ENCODE peak calls at places on chromosome 17, in four cellular contexts. N, G, H and Y are unnamed samples.

GRCh38 chr17:40648326-40648968 is 829 bp upstream of the SMARCE1 start:
- DNase-seq in N (no peak), G (no peak), H (no peak), Y (peak)

GRCh38 chr17:31310877-31311276 is 3.0 kb downstream of the EVI2B start:
- DNase-seq in N (peak), G (no peak), H (no peak), Y (no peak)

GRCh38 chr17:16158721-16159120 is 56.6 kb downstream of the NCOR1 start:
- DNase-seq in N (no peak), G (no peak), H (no peak), Y (no peak)

GRCh38 chr17:29294580-29294900 is 592 bp upstream of the NUFIP2 start:
- DNase-seq in N (no peak), G (no peak), H (no peak), Y (no peak)

GRCh38 chr17:37286430-37286829 is 89.4 kb upstream of the C17orf78 start:
- DNase-seq in N (no peak), G (no peak), H (no peak), Y (no peak)

GRCh38 chr17:58272367-58273280 is 8.1 kb downstream of the MPO start:
- DNase-seq in N (no peak), G (no peak), H (no peak), Y (no peak)

GRCh38 chr17:81869221-81870154 is 1.6 kb downstream of the ARHGDIA start:
- DNase-seq in N (peak), G (peak), H (no peak), Y (no peak)

GRCh38 chr17:79163071-79163470 is 88.4 kb downstream of the ENGASE start:
- DNase-seq in N (no peak), G (no peak), H (no peak), Y (no peak)

DNA sequence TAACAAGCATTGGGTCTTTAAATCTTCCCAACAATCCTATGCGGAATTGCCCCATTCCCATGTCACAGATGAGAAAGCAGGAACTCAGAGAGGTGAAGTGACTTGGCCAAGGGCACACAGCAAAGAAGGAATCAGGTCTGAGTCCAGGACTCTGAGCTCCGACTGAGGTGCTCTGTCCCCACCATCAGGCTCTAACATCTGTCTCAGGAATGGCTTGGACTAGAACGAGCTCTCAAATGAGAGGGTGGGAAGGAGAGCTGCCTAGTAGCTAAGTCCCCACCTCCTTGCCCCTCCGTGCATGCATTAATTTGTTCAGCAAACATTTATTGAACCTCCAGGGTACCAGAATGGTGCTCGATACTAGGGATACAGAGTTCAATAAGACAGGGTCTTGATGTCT is 26.7 kb downstream of the ABCC3 start:
- DNase-seq in N (no peak), G (peak), H (no peak), Y (no peak)
- H3K27ac ChIP-seq in N (no peak), G (peak), H (peak), Y (no peak)

DNA sequence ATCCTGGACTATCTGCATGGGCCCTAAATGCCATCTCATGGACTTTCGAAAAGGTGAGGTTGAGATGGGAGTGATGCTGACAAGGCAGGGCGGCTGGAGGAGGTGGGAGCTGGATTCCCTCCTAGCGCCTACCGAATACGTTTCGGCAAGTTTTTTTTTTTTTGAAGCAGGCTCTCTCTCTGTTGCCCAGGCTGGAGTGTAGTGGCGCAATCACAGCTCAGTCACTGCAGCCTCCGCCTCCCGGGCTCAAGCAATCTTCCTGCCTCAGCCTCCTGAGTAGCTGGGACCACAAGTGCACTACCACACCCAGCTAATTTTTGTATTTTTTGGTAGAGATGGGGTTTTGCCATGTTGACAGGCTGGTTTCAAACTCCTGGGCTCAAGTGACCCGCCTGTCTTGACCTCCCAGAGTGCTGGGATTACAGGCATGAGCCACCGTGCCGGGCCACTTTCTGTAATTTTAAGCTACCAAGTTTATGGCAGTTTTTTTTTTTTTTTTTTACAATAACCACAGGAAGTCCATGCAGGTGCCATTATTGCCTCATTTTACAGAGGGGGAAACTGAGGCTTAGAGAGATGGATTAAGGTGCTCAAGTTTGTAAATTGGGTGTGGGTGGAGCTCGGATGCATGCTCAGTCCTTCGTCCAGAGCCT is 246.4 kb downstream of the PRKCA start:
- DNase-seq in N (no peak), G (no peak), H (no peak), Y (no peak)
- H3K27ac ChIP-seq in N (no peak), G (no peak), H (no peak), Y (no peak)

DNA sequence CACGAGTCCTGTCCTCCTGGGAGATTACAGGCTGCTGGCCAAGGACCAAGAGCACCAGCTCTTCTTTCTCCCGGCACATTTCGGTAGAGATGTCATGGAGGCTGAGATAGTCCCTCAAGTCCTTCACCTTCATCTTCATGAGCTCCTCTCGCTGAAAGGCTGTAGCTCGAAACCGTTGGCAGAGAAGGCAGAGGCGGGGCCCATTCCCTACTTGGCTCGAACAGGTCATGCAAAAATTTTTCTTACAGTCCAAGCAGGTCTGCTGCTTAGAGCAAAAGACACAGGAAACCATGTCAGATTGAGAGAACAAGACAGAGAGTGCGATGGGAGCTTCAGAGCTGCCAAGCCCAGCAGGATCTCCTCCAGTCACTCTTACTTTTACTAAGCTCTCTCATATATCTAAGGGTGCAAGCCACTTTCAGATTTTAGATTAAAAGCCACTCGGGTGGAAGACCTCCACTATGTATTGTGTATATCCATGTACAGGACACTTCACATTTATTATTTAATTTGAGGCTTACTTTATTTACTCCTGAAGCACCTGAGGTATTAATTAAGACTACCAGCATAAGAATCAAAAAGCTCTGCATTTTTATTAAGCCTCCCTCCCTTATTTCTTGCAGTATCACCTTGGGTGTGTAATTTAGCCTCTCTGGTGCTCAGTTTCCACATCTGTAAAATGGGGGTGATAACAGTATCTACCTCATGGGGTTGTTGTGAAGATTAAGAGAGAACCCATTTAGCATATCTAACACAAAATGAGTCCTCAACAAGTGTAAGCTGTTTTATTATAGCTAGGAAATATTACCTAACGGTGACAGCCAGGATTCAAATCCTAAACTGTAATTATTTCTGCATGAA is 41.4 kb downstream of the LIG3 start:
- DNase-seq in N (no peak), G (no peak), H (no peak), Y (no peak)
- H3K27ac ChIP-seq in N (no peak), G (no peak), H (peak), Y (peak)

GRCh38 chr17:44942456-44942855 is 5.1 kb downstream of the KIF18B start:
- DNase-seq in N (no peak), G (no peak), H (no peak), Y (no peak)

GRCh38 chr17:44948315-44948795 is 782 bp upstream of the KIF18B start:
- DNase-seq in N (no peak), G (no peak), H (no peak), Y (no peak)

GRCh38 chr17:44941712-44942331 is 5.8 kb downstream of the KIF18B start:
- DNase-seq in N (no peak), G (no peak), H (no peak), Y (no peak)

GRCh38 chr17:44952946-44953475 is 5.4 kb upstream of the KIF18B start:
- DNase-seq in N (no peak), G (no peak), H (no peak), Y (no peak)

GRCh38 chr17:44947461-44948314 is at the start of gene KIF18B:
- DNase-seq in N (peak), G (peak), H (no peak), Y (peak)
- H3K27ac ChIP-seq in N (peak), G (peak), H (peak), Y (no peak)